ENCODE peak calls at places on chromosomes 7 and 10, in nine cellular contexts. H, E, X, Q, D, K, U, A and P are unnamed samples.

GRCh38 chr7:41733063-41733398 is 30.1 kb upstream of the INHBA start:
- DNase-seq in H (no peak), E (no peak), X (peak; percentile 51), Q (no peak), D (no peak), K (no peak), U (peak; percentile 67), A (no peak), P (peak; percentile 52)

GRCh38 chr10:97765201-97765600 is 6.6 kb downstream of the SFRP5 start:
- DNase-seq in H (no peak), E (no peak), X (no peak), Q (no peak), D (no peak), K (peak; percentile 34), U (no peak), A (no peak), P (no peak)

GRCh38 chr7:151706568-151707469 is 170.1 kb downstream of the PRKAG2 start:
- DNase-seq in H (no peak), E (peak; percentile 59), X (no peak), Q (no peak), D (no peak), K (no peak), U (no peak), A (no peak), P (no peak)

GRCh38 chr10:4671451-4672145 is 154.4 kb upstream of the AKR1E2 start:
- DNase-seq in H (no peak), E (no peak), X (no peak), Q (no peak), D (no peak), K (no peak), U (peak; percentile 81), A (no peak), P (peak; percentile 54)

GRCh38 chr7:40761757-40762342 is 627.0 kb downstream of the SUGCT start:
- DNase-seq in H (no peak), E (peak; percentile 62), X (no peak), Q (no peak), D (no peak), K (no peak), U (no peak), A (no peak), P (no peak)

GRCh38 chr7:128076831-128077271 is 45.6 kb upstream of the LRRC4 start:
- DNase-seq in H (no peak), E (peak; percentile 63), X (no peak), Q (no peak), D (no peak), K (peak; percentile 86), U (no peak), A (no peak), P (no peak)

GRCh38 chr7:142409471-142409870 is 151.6 kb upstream of the PRSS58 start:
- DNase-seq in H (no peak), E (no peak), X (no peak), Q (no peak), D (no peak), K (no peak), U (peak; percentile 61), A (no peak), P (no peak)

GRCh38 chr7:125409921-125410320 is 480.3 kb upstream of the POT1 start:
- DNase-seq in H (no peak), E (no peak), X (no peak), Q (no peak), D (no peak), K (no peak), U (no peak), A (no peak), P (no peak)

GRCh38 chr7:71636329-71636728 is 504.4 kb downstream of the GALNT17 start:
- DNase-seq in H (peak; percentile 88), E (peak; percentile 63), X (no peak), Q (no peak), D (no peak), K (no peak), U (peak; percentile 73), A (no peak), P (peak; percentile 6)

GRCh38 chr10:17123062-17123661 is 6.4 kb downstream of the CUBN start:
- DNase-seq in H (no peak), E (peak; percentile 76), X (no peak), Q (peak; percentile 86), D (no peak), K (no peak), U (peak; percentile 89), A (no peak), P (peak; percentile 79)